ENCODE peak calls at places on chromosome 15, in six cellular contexts. S is posterior cingulate gyrus; Y is stimulated activated CD4-positive, alpha-beta T cell treated with anti-CD3 and anti-CD28 coated beads, Interleukin-2, amount 100 ng/mL, for 48 hours; X is SK-N-DZ; W is activated T-helper 9 cell treated with anti-CD3 and anti-CD28 coated beads, Interleukin-2, amount 50 U/mL, for 16 hours; D is esophagus squamous epithelium. P is an unnamed sample.

GRCh38 chr15:62889734-62890505 is 152.6 kb upstream of the TPM1 start:
- DNase-seq in S (no peak), Y (no peak), X (no peak), W (no peak), D (no peak), P (peak)

GRCh38 chr15:55289011-55289572 is 521 bp downstream of the RAB27A start:
- DNase-seq in S (no peak), Y (no peak), X (peak), W (peak), D (no peak), P (peak)

GRCh38 chr15:25930931-25931330 is 67.8 kb upstream of the ATP10A start:
- DNase-seq in S (no peak), Y (no peak), X (no peak), W (no peak), D (no peak), P (no peak)

GRCh38 chr15:65286704-65287514 is at the start of gene PARP16:
- DNase-seq in S (peak), Y (peak), X (peak), W (peak), D (peak), P (peak)

GRCh38 chr15:31463521-31464102 is 137.0 kb downstream of the KLF13 start:
- DNase-seq in S (no peak), Y (no peak), X (no peak), W (no peak), D (no peak), P (no peak)

GRCh38 chr15:92531406-92531805 is 124.2 kb downstream of the FAM174B start:
- DNase-seq in S (no peak), Y (no peak), X (no peak), W (no peak), D (no peak), P (no peak)

GRCh38 chr15:96160800-96161199 is 169.7 kb upstream of the NR2F2 start:
- DNase-seq in S (no peak), Y (no peak), X (no peak), W (no peak), D (no peak), P (no peak)

GRCh38 chr15:70283511-70283910 is 185.8 kb upstream of the TLE3 start:
- DNase-seq in S (no peak), Y (no peak), X (no peak), W (no peak), D (no peak), P (no peak)

GRCh38 chr15:55005679-55006078 is 191.1 kb downstream of the RSL24D1 start:
- DNase-seq in S (no peak), Y (no peak), X (no peak), W (no peak), D (no peak), P (no peak)

GRCh38 chr15:70356919-70357318 is 259.2 kb upstream of the TLE3 start:
- DNase-seq in S (no peak), Y (no peak), X (no peak), W (no peak), D (no peak), P (no peak)

GRCh38 chr15:88617790-88618189 is 3.4 kb upstream of the AEN start:
- DNase-seq in S (no peak), Y (no peak), X (no peak), W (no peak), D (no peak), P (no peak)

GRCh38 chr15:27714675-27715074 is 384.4 kb downstream of the OCA2 start:
- DNase-seq in S (no peak), Y (no peak), X (no peak), W (no peak), D (no peak), P (no peak)

GRCh38 chr15:42156266-42156922 is at the start of gene PLA2G4F:
- DNase-seq in S (peak), Y (no peak), X (no peak), W (no peak), D (no peak), P (no peak)

GRCh38 chr15:52798529-52799101 is 8.5 kb upstream of the ONECUT1 start:
- DNase-seq in S (no peak), Y (no peak), X (no peak), W (no peak), D (no peak), P (no peak)

GRCh38 chr15:69718916-69719315 is 266.3 kb downstream of the RPLP1 start:
- DNase-seq in S (peak), Y (no peak), X (no peak), W (no peak), D (no peak), P (no peak)

GRCh38 chr15:29032776-29033175 is 147.0 kb downstream of the APBA2 start:
- DNase-seq in S (no peak), Y (no peak), X (no peak), W (no peak), D (no peak), P (no peak)

GRCh38 chr15:38041576-38041975 is 107.1 kb downstream of the TMCO5A start:
- DNase-seq in S (no peak), Y (no peak), X (no peak), W (no peak), D (no peak), P (peak)

GRCh38 chr15:65958835-65959234 is 89.5 kb downstream of the RAB11A start:
- DNase-seq in S (no peak), Y (no peak), X (no peak), W (no peak), D (no peak), P (no peak)